ENCODE peak calls at places on chromosomes 16 and 17, in four cellular contexts. O is HepG2, E is SK-N-SH, I is H1. U is an unnamed sample.

GRCh38 chr16:77462894-77463293 is 28.1 kb upstream of the ADAMTS18 start:
- DNase-seq in I (no peak), E (no peak), O (no peak), U (no peak)

GRCh38 chr17:61728297-61728836 is 135.0 kb downstream of the BRIP1 start:
- DNase-seq in E (no peak), O (no peak), I (no peak), U (no peak)

GRCh38 chr16:31138621-31139578 is 3.4 kb upstream of the PRSS8 start:
- DNase-seq in I (peak; percentile 70), E (peak; percentile 47), O (peak; percentile 41), U (no peak)

GRCh38 chr17:45092932-45093430 is 31.9 kb downstream of the NMT1 start:
- DNase-seq in O (peak; percentile 82), I (no peak), E (no peak), U (no peak)

GRCh38 chr17:33284022-33284421 is 9.1 kb downstream of the ASIC2 start:
- DNase-seq in I (no peak), E (no peak), O (peak; percentile 37), U (no peak)

GRCh38 chr16:70601576-70602575 is 44.5 kb upstream of the IL34 start:
- DNase-seq in E (no peak), I (no peak), O (no peak), U (no peak)

GRCh38 chr17:73168667-73169066 is 3.9 kb downstream of the SSTR2 start:
- DNase-seq in O (no peak), I (no peak), E (no peak), U (no peak)

GRCh38 chr16:80947708-80948615 is 58.7 kb downstream of the CMC2 start:
- DNase-seq in E (no peak), I (no peak), O (no peak), U (no peak)

GRCh38 chr16:89732918-89733242 is 11.5 kb downstream of the ZNF276 start:
- DNase-seq in E (no peak), O (no peak), I (no peak), U (no peak)
- TF ChIP-seq TCF12 in E (no peak), O (no peak), I (no peak), U (no peak)

GRCh38 chr17:40598021-40598927 is 33.0 kb upstream of the CCR7 start:
- DNase-seq in O (no peak), I (no peak), E (no peak), U (no peak)
- TF ChIP-seq TCF12 in O (no peak), I (no peak), E (no peak), U (peak; percentile 78)

GRCh38 chr16:20897897-20898296 is 2.3 kb downstream of the DCUN1D3 start:
- DNase-seq in O (no peak), E (no peak), I (no peak), U (no peak)
- TF ChIP-seq TCF12 in O (no peak), E (no peak), I (no peak), U (no peak)

GRCh38 chr16:88691924-88692560 is 5.7 kb upstream of the SNAI3 start:
- DNase-seq in E (no peak), I (no peak), O (no peak), U (no peak)
- TF ChIP-seq TCF12 in E (no peak), I (no peak), O (no peak), U (peak; percentile 23)

DNA sequence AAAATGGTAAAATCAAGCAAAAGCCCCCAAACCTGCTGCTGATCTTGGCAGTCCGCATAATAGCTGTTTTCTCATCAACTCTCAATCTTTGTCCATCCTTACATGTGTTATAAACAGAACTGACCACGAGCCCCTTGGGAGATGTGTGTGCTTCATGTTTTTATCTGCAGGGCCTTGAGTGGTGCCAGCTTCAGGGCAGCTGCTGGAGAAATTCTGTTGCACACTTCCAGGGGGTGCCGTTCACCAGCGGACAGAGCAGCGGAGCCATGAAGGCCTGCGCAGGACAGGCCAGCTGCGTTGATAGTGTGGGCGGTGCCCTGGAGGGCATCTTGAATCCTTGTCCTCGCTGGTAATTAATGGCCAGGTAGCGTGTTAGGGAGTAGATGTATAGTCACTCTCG is 20.1 kb downstream of the MPRIP start:
- DNase-seq in I (no peak), E (no peak), O (no peak), U (no peak)
- TF ChIP-seq TCF12 in I (no peak), E (no peak), O (no peak), U (no peak)

DNA sequence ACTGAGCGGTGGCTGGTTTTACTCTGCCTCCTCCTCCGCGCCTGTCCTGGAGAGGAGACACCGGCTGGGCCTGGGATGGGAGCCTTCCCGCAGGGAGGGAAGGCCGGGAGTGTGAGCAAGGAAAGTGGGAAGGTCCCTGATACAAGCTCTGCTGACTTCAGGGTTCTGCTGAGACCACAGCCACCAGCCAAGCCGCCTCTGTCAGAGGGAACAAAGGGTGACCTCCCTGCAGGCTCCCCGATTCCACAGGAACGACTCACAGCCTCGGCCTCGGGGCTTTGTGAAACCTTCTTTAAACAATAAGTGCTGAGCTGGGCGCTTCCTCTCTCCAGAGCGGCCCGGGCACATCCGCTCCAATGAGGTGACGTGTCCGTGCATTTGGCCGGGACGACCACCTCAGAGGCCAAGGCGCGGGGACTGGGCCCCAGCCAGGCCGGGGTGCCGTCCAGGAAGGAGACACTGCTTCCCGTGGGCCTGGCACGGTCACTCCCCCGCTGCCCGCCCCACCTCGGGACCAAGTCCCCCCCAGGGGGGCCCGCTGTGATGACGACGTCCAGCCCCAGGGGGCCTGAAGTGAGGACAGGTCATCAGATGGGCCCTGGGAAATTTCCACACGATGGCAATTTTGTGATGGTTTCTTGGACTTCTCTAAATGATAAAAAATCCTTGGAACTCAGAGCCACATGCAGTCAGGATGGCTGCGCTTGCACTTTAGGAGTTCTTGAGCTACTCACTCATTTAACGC is 11.8 kb upstream of the CIBAR2 start:
- DNase-seq in I (no peak), O (no peak), E (no peak), U (no peak)
- TF ChIP-seq TCF12 in I (no peak), O (no peak), E (peak; percentile 11), U (no peak)

GRCh38 chr17:30244853-30245385 is 9.4 kb upstream of the SLC6A4 start:
- DNase-seq in I (peak; percentile 23), E (no peak), O (no peak), U (no peak)
- TF ChIP-seq TCF12 in I (no peak), E (no peak), O (no peak), U (no peak)

GRCh38 chr17:79130536-79131273 is 56.1 kb downstream of the ENGASE start:
- DNase-seq in O (no peak), I (no peak), E (no peak), U (no peak)
- TF ChIP-seq TCF12 in O (no peak), I (no peak), E (no peak), U (no peak)

GRCh38 chr17:28293994-28294393 is 25.0 kb upstream of the TMEM97 start:
- DNase-seq in I (no peak), E (no peak), O (no peak), U (no peak)
- TF ChIP-seq TCF12 in I (no peak), E (no peak), O (no peak), U (no peak)

DNA sequence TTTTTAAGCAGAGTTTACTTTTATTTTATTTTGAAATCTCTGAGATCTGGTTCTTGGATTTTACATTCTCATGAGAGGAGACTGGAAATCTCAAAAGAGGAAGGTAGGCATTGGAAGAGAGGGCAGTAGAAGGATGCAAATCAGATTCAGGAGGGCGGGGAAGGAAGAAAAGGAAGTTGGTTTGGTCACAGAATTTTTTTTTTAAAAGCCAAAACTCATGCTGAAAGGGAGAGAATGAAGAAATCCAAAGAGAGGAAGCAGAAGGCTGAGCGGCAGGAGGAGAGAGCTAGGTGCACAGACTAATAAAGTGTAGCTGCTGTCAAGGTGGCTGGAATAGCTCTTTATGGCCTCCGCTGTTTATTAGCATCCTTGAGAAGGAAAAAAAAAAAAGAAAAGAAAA is 194.4 kb downstream of the ZFHX3 start:
- DNase-seq in E (no peak), O (no peak), I (no peak), U (no peak)
- TF ChIP-seq TCF12 in E (no peak), O (no peak), I (no peak), U (no peak)

U was measured in GM12878.